ENCODE peak calls at places on chromosome 12, in five cellular contexts. One of them, this sample, is unnamed.

GRCh38 chr12:122130150-122130549 is 43.9 kb downstream of the IL31 start:
- DNase-seq in T-cell: no peak
- DNase-seq in globus pallidus: no peak
- DNase-seq in T-helper 2 cell: no peak
- DNase-seq in M059J: peak
- DNase-seq in this sample: no peak

GRCh38 chr12:125228519-125229260 is 163.5 kb downstream of the AACS start:
- DNase-seq in T-cell: no peak
- DNase-seq in globus pallidus: no peak
- DNase-seq in T-helper 2 cell: no peak
- DNase-seq in M059J: peak
- DNase-seq in this sample: no peak

GRCh38 chr12:53055471-53056266 is 5.8 kb downstream of the TNS2 start:
- DNase-seq in T-cell: no peak
- DNase-seq in globus pallidus: no peak
- DNase-seq in T-helper 2 cell: no peak
- DNase-seq in M059J: no peak
- DNase-seq in this sample: no peak

GRCh38 chr12:32843528-32844095 is 53.0 kb downstream of the PKP2 start:
- DNase-seq in T-cell: no peak
- DNase-seq in globus pallidus: peak
- DNase-seq in T-helper 2 cell: no peak
- DNase-seq in M059J: peak
- DNase-seq in this sample: no peak

GRCh38 chr12:132117558-132117875 is 26.6 kb downstream of the DDX51 start:
- DNase-seq in T-cell: no peak
- DNase-seq in globus pallidus: no peak
- DNase-seq in T-helper 2 cell: no peak
- DNase-seq in M059J: no peak
- DNase-seq in this sample: no peak

GRCh38 chr12:47811581-47812484 is 7.9 kb downstream of the HDAC7 start:
- DNase-seq in T-cell: no peak
- DNase-seq in globus pallidus: no peak
- DNase-seq in T-helper 2 cell: no peak
- DNase-seq in M059J: peak
- DNase-seq in this sample: no peak

GRCh38 chr12:111034911-111035577 is 114.7 kb upstream of the MYL2 start:
- DNase-seq in T-cell: no peak
- DNase-seq in globus pallidus: no peak
- DNase-seq in T-helper 2 cell: no peak
- DNase-seq in M059J: no peak
- DNase-seq in this sample: no peak

GRCh38 chr12:2669560-2669959 is 125.2 kb upstream of the FKBP4 start:
- DNase-seq in T-cell: no peak
- DNase-seq in globus pallidus: no peak
- DNase-seq in T-helper 2 cell: no peak
- DNase-seq in M059J: no peak
- DNase-seq in this sample: no peak

GRCh38 chr12:117857632-117858274 is 111.0 kb downstream of the KSR2 start:
- DNase-seq in T-cell: peak
- DNase-seq in globus pallidus: no peak
- DNase-seq in T-helper 2 cell: no peak
- DNase-seq in M059J: peak
- DNase-seq in this sample: peak

GRCh38 chr12:45577844-45578399 is 151.6 kb upstream of the ARID2 start:
- DNase-seq in T-cell: no peak
- DNase-seq in globus pallidus: no peak
- DNase-seq in T-helper 2 cell: no peak
- DNase-seq in M059J: no peak
- DNase-seq in this sample: no peak

GRCh38 chr12:59372971-59373370 is 222.9 kb upstream of the SLC16A7 start:
- DNase-seq in T-cell: no peak
- DNase-seq in globus pallidus: peak
- DNase-seq in T-helper 2 cell: no peak
- DNase-seq in M059J: peak
- DNase-seq in this sample: no peak

GRCh38 chr12:1277905-1278304 is 286.9 kb downstream of the ERC1 start:
- DNase-seq in T-cell: peak
- DNase-seq in globus pallidus: no peak
- DNase-seq in T-helper 2 cell: no peak
- DNase-seq in M059J: no peak
- DNase-seq in this sample: peak

GRCh38 chr12:75208851-75209781 is 523 bp downstream of the KCNC2 start:
- DNase-seq in T-cell: no peak
- DNase-seq in globus pallidus: no peak
- DNase-seq in T-helper 2 cell: no peak
- DNase-seq in M059J: peak
- DNase-seq in this sample: peak

GRCh38 chr12:11830298-11830937 is 180.9 kb downstream of the ETV6 start:
- DNase-seq in T-cell: no peak
- DNase-seq in globus pallidus: no peak
- DNase-seq in T-helper 2 cell: no peak
- DNase-seq in M059J: no peak
- DNase-seq in this sample: no peak

GRCh38 chr12:132986885-132987225 is 688 bp downstream of the ZNF26 start:
- DNase-seq in T-cell: no peak
- DNase-seq in globus pallidus: no peak
- DNase-seq in T-helper 2 cell: no peak
- DNase-seq in M059J: peak
- DNase-seq in this sample: no peak

GRCh38 chr12:42039146-42039545 is 105.5 kb downstream of the GXYLT1 start:
- DNase-seq in T-cell: no peak
- DNase-seq in globus pallidus: no peak
- DNase-seq in T-helper 2 cell: no peak
- DNase-seq in M059J: peak
- DNase-seq in this sample: no peak

GRCh38 chr12:131087302-131087818 is 133.7 kb downstream of the ADGRD1 start:
- DNase-seq in T-cell: no peak
- DNase-seq in globus pallidus: no peak
- DNase-seq in T-helper 2 cell: no peak
- DNase-seq in M059J: no peak
- DNase-seq in this sample: peak

GRCh38 chr12:62304560-62304959 is 44.4 kb downstream of the USP15 start:
- DNase-seq in T-cell: no peak
- DNase-seq in globus pallidus: no peak
- DNase-seq in T-helper 2 cell: no peak
- DNase-seq in M059J: no peak
- DNase-seq in this sample: no peak

GRCh38 chr12:101336400-101336799 is 56.5 kb downstream of the UTP20 start:
- DNase-seq in T-cell: no peak
- DNase-seq in globus pallidus: no peak
- DNase-seq in T-helper 2 cell: no peak
- DNase-seq in M059J: no peak
- DNase-seq in this sample: no peak

GRCh38 chr12:26198742-26199141 is 3.4 kb downstream of the SSPN start:
- DNase-seq in T-cell: no peak
- DNase-seq in globus pallidus: no peak
- DNase-seq in T-helper 2 cell: no peak
- DNase-seq in M059J: peak
- DNase-seq in this sample: no peak

GRCh38 chr12:110693731-110694130 is 4.8 kb upstream of the HVCN1 start:
- DNase-seq in T-cell: no peak
- DNase-seq in globus pallidus: no peak
- DNase-seq in T-helper 2 cell: no peak
- DNase-seq in M059J: no peak
- DNase-seq in this sample: no peak

GRCh38 chr12:94872671-94873367 is 130.7 kb downstream of the NDUFA12 start:
- DNase-seq in T-cell: no peak
- DNase-seq in globus pallidus: no peak
- DNase-seq in T-helper 2 cell: no peak
- DNase-seq in M059J: no peak
- DNase-seq in this sample: no peak

This sample was measured in CD4-positive, alpha-beta memory T cell.